ENCODE peak calls at places on chromosomes 2 and 18, in five cellular contexts. One of them, this sample, is unnamed.

GRCh38 chr2:168216351-168217005 is 30.9 kb downstream of the STK39 start:
- DNase-seq in CD8-positive, alpha-beta T cell: no peak
- DNase-seq in CD8-positive, alpha-beta memory T cell: no peak
- DNase-seq in bronchial epithelial cell: no peak
- DNase-seq in activated T-helper 1 cell treated with anti-CD3 and anti-CD28 coated beads, Interleukin-12 subunit alpha, Interleukin-12 subunit beta, Interleukin-2, Interleukin-4 antibody, amounts not matched to agents 30 ng/mL and 10 ng/mL and 1 ng/mL, durations not matched to agents 14 hours and 24 hours and 36 hours: no peak
- DNase-seq in this sample: peak; percentile 91

GRCh38 chr18:76446321-76446720 is 48.7 kb downstream of the ZNF516 start:
- DNase-seq in CD8-positive, alpha-beta T cell: no peak
- DNase-seq in CD8-positive, alpha-beta memory T cell: no peak
- DNase-seq in bronchial epithelial cell: no peak
- DNase-seq in activated T-helper 1 cell treated with anti-CD3 and anti-CD28 coated beads, Interleukin-12 subunit alpha, Interleukin-12 subunit beta, Interleukin-2, Interleukin-4 antibody, amounts not matched to agents 30 ng/mL and 10 ng/mL and 1 ng/mL, durations not matched to agents 14 hours and 24 hours and 36 hours: no peak
- DNase-seq in this sample: no peak

GRCh38 chr2:192286093-192286701 is 91.5 kb upstream of the TMEFF2 start:
- DNase-seq in bronchial epithelial cell: peak; percentile 50
- DNase-seq in activated T-helper 1 cell treated with anti-CD3 and anti-CD28 coated beads, Interleukin-12 subunit alpha, Interleukin-12 subunit beta, Interleukin-2, Interleukin-4 antibody, amounts not matched to agents 30 ng/mL and 10 ng/mL and 1 ng/mL, durations not matched to agents 14 hours and 24 hours and 36 hours: no peak
- DNase-seq in CD8-positive, alpha-beta memory T cell: no peak
- DNase-seq in CD8-positive, alpha-beta T cell: no peak
- DNase-seq in this sample: no peak

GRCh38 chr18:79511271-79511670 is 115.5 kb downstream of the NFATC1 start:
- DNase-seq in activated T-helper 1 cell treated with anti-CD3 and anti-CD28 coated beads, Interleukin-12 subunit alpha, Interleukin-12 subunit beta, Interleukin-2, Interleukin-4 antibody, amounts not matched to agents 30 ng/mL and 10 ng/mL and 1 ng/mL, durations not matched to agents 14 hours and 24 hours and 36 hours: no peak
- DNase-seq in CD8-positive, alpha-beta memory T cell: no peak
- DNase-seq in CD8-positive, alpha-beta T cell: no peak
- DNase-seq in bronchial epithelial cell: no peak
- DNase-seq in this sample: no peak

GRCh38 chr18:27277554-27277953 is 92.4 kb upstream of the CHST9 start:
- DNase-seq in CD8-positive, alpha-beta memory T cell: no peak
- DNase-seq in CD8-positive, alpha-beta T cell: no peak
- DNase-seq in activated T-helper 1 cell treated with anti-CD3 and anti-CD28 coated beads, Interleukin-12 subunit alpha, Interleukin-12 subunit beta, Interleukin-2, Interleukin-4 antibody, amounts not matched to agents 30 ng/mL and 10 ng/mL and 1 ng/mL, durations not matched to agents 14 hours and 24 hours and 36 hours: no peak
- DNase-seq in bronchial epithelial cell: no peak
- DNase-seq in this sample: no peak

GRCh38 chr2:161486111-161486510 is 70.0 kb downstream of the TBR1 start:
- DNase-seq in CD8-positive, alpha-beta memory T cell: no peak
- DNase-seq in bronchial epithelial cell: no peak
- DNase-seq in CD8-positive, alpha-beta T cell: no peak
- DNase-seq in activated T-helper 1 cell treated with anti-CD3 and anti-CD28 coated beads, Interleukin-12 subunit alpha, Interleukin-12 subunit beta, Interleukin-2, Interleukin-4 antibody, amounts not matched to agents 30 ng/mL and 10 ng/mL and 1 ng/mL, durations not matched to agents 14 hours and 24 hours and 36 hours: no peak
- DNase-seq in this sample: no peak

GRCh38 chr2:236593956-236594355 is 24.3 kb downstream of the ACKR3 start:
- DNase-seq in activated T-helper 1 cell treated with anti-CD3 and anti-CD28 coated beads, Interleukin-12 subunit alpha, Interleukin-12 subunit beta, Interleukin-2, Interleukin-4 antibody, amounts not matched to agents 30 ng/mL and 10 ng/mL and 1 ng/mL, durations not matched to agents 14 hours and 24 hours and 36 hours: no peak
- DNase-seq in CD8-positive, alpha-beta T cell: no peak
- DNase-seq in CD8-positive, alpha-beta memory T cell: no peak
- DNase-seq in bronchial epithelial cell: no peak
- DNase-seq in this sample: no peak

GRCh38 chr2:107418713-107419112 is 408.0 kb upstream of the RGPD4 start:
- DNase-seq in activated T-helper 1 cell treated with anti-CD3 and anti-CD28 coated beads, Interleukin-12 subunit alpha, Interleukin-12 subunit beta, Interleukin-2, Interleukin-4 antibody, amounts not matched to agents 30 ng/mL and 10 ng/mL and 1 ng/mL, durations not matched to agents 14 hours and 24 hours and 36 hours: no peak
- DNase-seq in bronchial epithelial cell: no peak
- DNase-seq in CD8-positive, alpha-beta memory T cell: no peak
- DNase-seq in CD8-positive, alpha-beta T cell: no peak
- DNase-seq in this sample: no peak

GRCh38 chr2:109336296-109336695 is 207.3 kb downstream of the SH3RF3 start:
- DNase-seq in activated T-helper 1 cell treated with anti-CD3 and anti-CD28 coated beads, Interleukin-12 subunit alpha, Interleukin-12 subunit beta, Interleukin-2, Interleukin-4 antibody, amounts not matched to agents 30 ng/mL and 10 ng/mL and 1 ng/mL, durations not matched to agents 14 hours and 24 hours and 36 hours: no peak
- DNase-seq in bronchial epithelial cell: no peak
- DNase-seq in CD8-positive, alpha-beta memory T cell: no peak
- DNase-seq in CD8-positive, alpha-beta T cell: no peak
- DNase-seq in this sample: no peak

GRCh38 chr2:104891145-104891544 is 37.2 kb downstream of the POU3F3 start:
- DNase-seq in CD8-positive, alpha-beta T cell: no peak
- DNase-seq in activated T-helper 1 cell treated with anti-CD3 and anti-CD28 coated beads, Interleukin-12 subunit alpha, Interleukin-12 subunit beta, Interleukin-2, Interleukin-4 antibody, amounts not matched to agents 30 ng/mL and 10 ng/mL and 1 ng/mL, durations not matched to agents 14 hours and 24 hours and 36 hours: no peak
- DNase-seq in CD8-positive, alpha-beta memory T cell: no peak
- DNase-seq in bronchial epithelial cell: no peak
- DNase-seq in this sample: no peak

GRCh38 chr2:197515277-197515797 is 529 bp upstream of the MOB4 start:
- DNase-seq in bronchial epithelial cell: no peak
- DNase-seq in activated T-helper 1 cell treated with anti-CD3 and anti-CD28 coated beads, Interleukin-12 subunit alpha, Interleukin-12 subunit beta, Interleukin-2, Interleukin-4 antibody, amounts not matched to agents 30 ng/mL and 10 ng/mL and 1 ng/mL, durations not matched to agents 14 hours and 24 hours and 36 hours: no peak
- DNase-seq in CD8-positive, alpha-beta memory T cell: peak; percentile 6
- DNase-seq in CD8-positive, alpha-beta T cell: no peak
- DNase-seq in this sample: no peak

GRCh38 chr2:38907743-38908562 is 18.3 kb downstream of the ARHGEF33 start:
- DNase-seq in CD8-positive, alpha-beta memory T cell: no peak
- DNase-seq in activated T-helper 1 cell treated with anti-CD3 and anti-CD28 coated beads, Interleukin-12 subunit alpha, Interleukin-12 subunit beta, Interleukin-2, Interleukin-4 antibody, amounts not matched to agents 30 ng/mL and 10 ng/mL and 1 ng/mL, durations not matched to agents 14 hours and 24 hours and 36 hours: no peak
- DNase-seq in CD8-positive, alpha-beta T cell: no peak
- DNase-seq in bronchial epithelial cell: peak; percentile 23
- DNase-seq in this sample: no peak

GRCh38 chr2:228613133-228613532 is 431.6 kb upstream of the SPHKAP start:
- DNase-seq in bronchial epithelial cell: peak; percentile 59
- DNase-seq in CD8-positive, alpha-beta memory T cell: no peak
- DNase-seq in activated T-helper 1 cell treated with anti-CD3 and anti-CD28 coated beads, Interleukin-12 subunit alpha, Interleukin-12 subunit beta, Interleukin-2, Interleukin-4 antibody, amounts not matched to agents 30 ng/mL and 10 ng/mL and 1 ng/mL, durations not matched to agents 14 hours and 24 hours and 36 hours: no peak
- DNase-seq in CD8-positive, alpha-beta T cell: no peak
- DNase-seq in this sample: no peak

GRCh38 chr2:46520108-46520507 is 40.7 kb downstream of the TMEM247 start:
- DNase-seq in bronchial epithelial cell: no peak
- DNase-seq in CD8-positive, alpha-beta memory T cell: no peak
- DNase-seq in CD8-positive, alpha-beta T cell: no peak
- DNase-seq in activated T-helper 1 cell treated with anti-CD3 and anti-CD28 coated beads, Interleukin-12 subunit alpha, Interleukin-12 subunit beta, Interleukin-2, Interleukin-4 antibody, amounts not matched to agents 30 ng/mL and 10 ng/mL and 1 ng/mL, durations not matched to agents 14 hours and 24 hours and 36 hours: no peak
- DNase-seq in this sample: no peak

GRCh38 chr2:37774976-37775907 is 103.8 kb upstream of the CDC42EP3 start:
- DNase-seq in CD8-positive, alpha-beta memory T cell: no peak
- DNase-seq in bronchial epithelial cell: peak; percentile 34
- DNase-seq in CD8-positive, alpha-beta T cell: no peak
- DNase-seq in activated T-helper 1 cell treated with anti-CD3 and anti-CD28 coated beads, Interleukin-12 subunit alpha, Interleukin-12 subunit beta, Interleukin-2, Interleukin-4 antibody, amounts not matched to agents 30 ng/mL and 10 ng/mL and 1 ng/mL, durations not matched to agents 14 hours and 24 hours and 36 hours: no peak
- DNase-seq in this sample: no peak

GRCh38 chr2:33409417-33409955 is 67.0 kb upstream of the RASGRP3 start:
- DNase-seq in CD8-positive, alpha-beta T cell: no peak
- DNase-seq in CD8-positive, alpha-beta memory T cell: no peak
- DNase-seq in activated T-helper 1 cell treated with anti-CD3 and anti-CD28 coated beads, Interleukin-12 subunit alpha, Interleukin-12 subunit beta, Interleukin-2, Interleukin-4 antibody, amounts not matched to agents 30 ng/mL and 10 ng/mL and 1 ng/mL, durations not matched to agents 14 hours and 24 hours and 36 hours: no peak
- DNase-seq in bronchial epithelial cell: peak; percentile 68
- DNase-seq in this sample: no peak

GRCh38 chr18:41992066-41992465 is 37.0 kb downstream of the PIK3C3 start:
- DNase-seq in CD8-positive, alpha-beta memory T cell: no peak
- DNase-seq in bronchial epithelial cell: no peak
- DNase-seq in activated T-helper 1 cell treated with anti-CD3 and anti-CD28 coated beads, Interleukin-12 subunit alpha, Interleukin-12 subunit beta, Interleukin-2, Interleukin-4 antibody, amounts not matched to agents 30 ng/mL and 10 ng/mL and 1 ng/mL, durations not matched to agents 14 hours and 24 hours and 36 hours: no peak
- DNase-seq in CD8-positive, alpha-beta T cell: no peak
- DNase-seq in this sample: no peak

GRCh38 chr2:172931256-172931894 is 144.3 kb upstream of the MAP3K20 start:
- DNase-seq in CD8-positive, alpha-beta memory T cell: no peak
- DNase-seq in CD8-positive, alpha-beta T cell: no peak
- DNase-seq in bronchial epithelial cell: peak; percentile 55
- DNase-seq in activated T-helper 1 cell treated with anti-CD3 and anti-CD28 coated beads, Interleukin-12 subunit alpha, Interleukin-12 subunit beta, Interleukin-2, Interleukin-4 antibody, amounts not matched to agents 30 ng/mL and 10 ng/mL and 1 ng/mL, durations not matched to agents 14 hours and 24 hours and 36 hours: no peak
- DNase-seq in this sample: no peak

GRCh38 chr18:58496937-58497336 is 132.0 kb downstream of the ALPK2 start:
- DNase-seq in bronchial epithelial cell: peak; percentile 20
- DNase-seq in CD8-positive, alpha-beta T cell: no peak
- DNase-seq in activated T-helper 1 cell treated with anti-CD3 and anti-CD28 coated beads, Interleukin-12 subunit alpha, Interleukin-12 subunit beta, Interleukin-2, Interleukin-4 antibody, amounts not matched to agents 30 ng/mL and 10 ng/mL and 1 ng/mL, durations not matched to agents 14 hours and 24 hours and 36 hours: no peak
- DNase-seq in CD8-positive, alpha-beta memory T cell: no peak
- DNase-seq in this sample: no peak

GRCh38 chr2:147662221-147662620 is 182.6 kb upstream of the ACVR2A start:
- DNase-seq in bronchial epithelial cell: no peak
- DNase-seq in activated T-helper 1 cell treated with anti-CD3 and anti-CD28 coated beads, Interleukin-12 subunit alpha, Interleukin-12 subunit beta, Interleukin-2, Interleukin-4 antibody, amounts not matched to agents 30 ng/mL and 10 ng/mL and 1 ng/mL, durations not matched to agents 14 hours and 24 hours and 36 hours: no peak
- DNase-seq in CD8-positive, alpha-beta T cell: no peak
- DNase-seq in CD8-positive, alpha-beta memory T cell: no peak
- DNase-seq in this sample: no peak

GRCh38 chr2:156702520-156702919 is 266.3 kb downstream of the GPD2 start:
- DNase-seq in CD8-positive, alpha-beta memory T cell: no peak
- DNase-seq in CD8-positive, alpha-beta T cell: no peak
- DNase-seq in bronchial epithelial cell: no peak
- DNase-seq in activated T-helper 1 cell treated with anti-CD3 and anti-CD28 coated beads, Interleukin-12 subunit alpha, Interleukin-12 subunit beta, Interleukin-2, Interleukin-4 antibody, amounts not matched to agents 30 ng/mL and 10 ng/mL and 1 ng/mL, durations not matched to agents 14 hours and 24 hours and 36 hours: no peak
- DNase-seq in this sample: no peak

GRCh38 chr18:48574667-48575300 is 36.0 kb downstream of the CTIF start:
- DNase-seq in CD8-positive, alpha-beta memory T cell: no peak
- DNase-seq in bronchial epithelial cell: no peak
- DNase-seq in CD8-positive, alpha-beta T cell: no peak
- DNase-seq in activated T-helper 1 cell treated with anti-CD3 and anti-CD28 coated beads, Interleukin-12 subunit alpha, Interleukin-12 subunit beta, Interleukin-2, Interleukin-4 antibody, amounts not matched to agents 30 ng/mL and 10 ng/mL and 1 ng/mL, durations not matched to agents 14 hours and 24 hours and 36 hours: no peak
- DNase-seq in this sample: no peak

GRCh38 chr18:57969824-57970223 is 74.2 kb upstream of the NEDD4L start:
- DNase-seq in bronchial epithelial cell: no peak
- DNase-seq in CD8-positive, alpha-beta T cell: no peak
- DNase-seq in activated T-helper 1 cell treated with anti-CD3 and anti-CD28 coated beads, Interleukin-12 subunit alpha, Interleukin-12 subunit beta, Interleukin-2, Interleukin-4 antibody, amounts not matched to agents 30 ng/mL and 10 ng/mL and 1 ng/mL, durations not matched to agents 14 hours and 24 hours and 36 hours: no peak
- DNase-seq in CD8-positive, alpha-beta memory T cell: no peak
- DNase-seq in this sample: no peak

GRCh38 chr2:147492471-147492870 is 352.4 kb upstream of the ACVR2A start:
- DNase-seq in bronchial epithelial cell: peak; percentile 80
- DNase-seq in CD8-positive, alpha-beta T cell: no peak
- DNase-seq in CD8-positive, alpha-beta memory T cell: no peak
- DNase-seq in activated T-helper 1 cell treated with anti-CD3 and anti-CD28 coated beads, Interleukin-12 subunit alpha, Interleukin-12 subunit beta, Interleukin-2, Interleukin-4 antibody, amounts not matched to agents 30 ng/mL and 10 ng/mL and 1 ng/mL, durations not matched to agents 14 hours and 24 hours and 36 hours: no peak
- DNase-seq in this sample: no peak

GRCh38 chr2:240229603-240230423 is 89.4 kb upstream of the OTOS start:
- DNase-seq in CD8-positive, alpha-beta T cell: no peak
- DNase-seq in bronchial epithelial cell: peak; percentile 47
- DNase-seq in CD8-positive, alpha-beta memory T cell: no peak
- DNase-seq in activated T-helper 1 cell treated with anti-CD3 and anti-CD28 coated beads, Interleukin-12 subunit alpha, Interleukin-12 subunit beta, Interleukin-2, Interleukin-4 antibody, amounts not matched to agents 30 ng/mL and 10 ng/mL and 1 ng/mL, durations not matched to agents 14 hours and 24 hours and 36 hours: no peak
- DNase-seq in this sample: no peak

GRCh38 chr2:12579018-12579417 is 137.7 kb upstream of the TRIB2 start:
- DNase-seq in CD8-positive, alpha-beta memory T cell: no peak
- DNase-seq in activated T-helper 1 cell treated with anti-CD3 and anti-CD28 coated beads, Interleukin-12 subunit alpha, Interleukin-12 subunit beta, Interleukin-2, Interleukin-4 antibody, amounts not matched to agents 30 ng/mL and 10 ng/mL and 1 ng/mL, durations not matched to agents 14 hours and 24 hours and 36 hours: no peak
- DNase-seq in bronchial epithelial cell: peak; percentile 31
- DNase-seq in CD8-positive, alpha-beta T cell: no peak
- DNase-seq in this sample: no peak

GRCh38 chr2:71223767-71224333 is 3.1 kb downstream of the PAIP2B start:
- DNase-seq in CD8-positive, alpha-beta memory T cell: no peak
- DNase-seq in CD8-positive, alpha-beta T cell: no peak
- DNase-seq in bronchial epithelial cell: peak; percentile 15
- DNase-seq in activated T-helper 1 cell treated with anti-CD3 and anti-CD28 coated beads, Interleukin-12 subunit alpha, Interleukin-12 subunit beta, Interleukin-2, Interleukin-4 antibody, amounts not matched to agents 30 ng/mL and 10 ng/mL and 1 ng/mL, durations not matched to agents 14 hours and 24 hours and 36 hours: no peak
- DNase-seq in this sample: peak; percentile 52

GRCh38 chr2:32355976-32356734 is 668 bp upstream of the BIRC6 start:
- DNase-seq in CD8-positive, alpha-beta memory T cell: no peak
- DNase-seq in bronchial epithelial cell: peak; percentile 36
- DNase-seq in activated T-helper 1 cell treated with anti-CD3 and anti-CD28 coated beads, Interleukin-12 subunit alpha, Interleukin-12 subunit beta, Interleukin-2, Interleukin-4 antibody, amounts not matched to agents 30 ng/mL and 10 ng/mL and 1 ng/mL, durations not matched to agents 14 hours and 24 hours and 36 hours: no peak
- DNase-seq in CD8-positive, alpha-beta T cell: no peak
- DNase-seq in this sample: no peak

GRCh38 chr2:219167997-219168396 is 1.8 kb downstream of the SLC23A3 start:
- DNase-seq in bronchial epithelial cell: no peak
- DNase-seq in activated T-helper 1 cell treated with anti-CD3 and anti-CD28 coated beads, Interleukin-12 subunit alpha, Interleukin-12 subunit beta, Interleukin-2, Interleukin-4 antibody, amounts not matched to agents 30 ng/mL and 10 ng/mL and 1 ng/mL, durations not matched to agents 14 hours and 24 hours and 36 hours: no peak
- DNase-seq in CD8-positive, alpha-beta T cell: no peak
- DNase-seq in CD8-positive, alpha-beta memory T cell: no peak
- DNase-seq in this sample: no peak

GRCh38 chr18:8696749-8697211 is 8.6 kb upstream of the MTCL1 start:
- DNase-seq in bronchial epithelial cell: peak; percentile 42
- DNase-seq in CD8-positive, alpha-beta T cell: peak; percentile 64
- DNase-seq in activated T-helper 1 cell treated with anti-CD3 and anti-CD28 coated beads, Interleukin-12 subunit alpha, Interleukin-12 subunit beta, Interleukin-2, Interleukin-4 antibody, amounts not matched to agents 30 ng/mL and 10 ng/mL and 1 ng/mL, durations not matched to agents 14 hours and 24 hours and 36 hours: peak; percentile 63
- DNase-seq in CD8-positive, alpha-beta memory T cell: peak; percentile 69
- DNase-seq in this sample: peak; percentile 83

GRCh38 chr2:238741277-238741676 is 106.6 kb upstream of the TWIST2 start:
- DNase-seq in CD8-positive, alpha-beta memory T cell: no peak
- DNase-seq in bronchial epithelial cell: no peak
- DNase-seq in CD8-positive, alpha-beta T cell: no peak
- DNase-seq in activated T-helper 1 cell treated with anti-CD3 and anti-CD28 coated beads, Interleukin-12 subunit alpha, Interleukin-12 subunit beta, Interleukin-2, Interleukin-4 antibody, amounts not matched to agents 30 ng/mL and 10 ng/mL and 1 ng/mL, durations not matched to agents 14 hours and 24 hours and 36 hours: no peak
- DNase-seq in this sample: no peak

GRCh38 chr2:166803314-166803986 is 84.8 kb upstream of the XIRP2 start:
- DNase-seq in CD8-positive, alpha-beta memory T cell: no peak
- DNase-seq in CD8-positive, alpha-beta T cell: no peak
- DNase-seq in bronchial epithelial cell: no peak
- DNase-seq in activated T-helper 1 cell treated with anti-CD3 and anti-CD28 coated beads, Interleukin-12 subunit alpha, Interleukin-12 subunit beta, Interleukin-2, Interleukin-4 antibody, amounts not matched to agents 30 ng/mL and 10 ng/mL and 1 ng/mL, durations not matched to agents 14 hours and 24 hours and 36 hours: no peak
- DNase-seq in this sample: no peak

GRCh38 chr18:67041334-67041733 is 437.4 kb upstream of the CDH19 start:
- DNase-seq in CD8-positive, alpha-beta memory T cell: no peak
- DNase-seq in bronchial epithelial cell: no peak
- DNase-seq in activated T-helper 1 cell treated with anti-CD3 and anti-CD28 coated beads, Interleukin-12 subunit alpha, Interleukin-12 subunit beta, Interleukin-2, Interleukin-4 antibody, amounts not matched to agents 30 ng/mL and 10 ng/mL and 1 ng/mL, durations not matched to agents 14 hours and 24 hours and 36 hours: no peak
- DNase-seq in CD8-positive, alpha-beta T cell: no peak
- DNase-seq in this sample: no peak

GRCh38 chr2:172968061-172968469 is 107.6 kb upstream of the MAP3K20 start:
- DNase-seq in activated T-helper 1 cell treated with anti-CD3 and anti-CD28 coated beads, Interleukin-12 subunit alpha, Interleukin-12 subunit beta, Interleukin-2, Interleukin-4 antibody, amounts not matched to agents 30 ng/mL and 10 ng/mL and 1 ng/mL, durations not matched to agents 14 hours and 24 hours and 36 hours: no peak
- DNase-seq in bronchial epithelial cell: no peak
- DNase-seq in CD8-positive, alpha-beta T cell: no peak
- DNase-seq in CD8-positive, alpha-beta memory T cell: no peak
- DNase-seq in this sample: peak; percentile 45

GRCh38 chr18:34709631-34710429 is at the start of gene DTNA:
- DNase-seq in CD8-positive, alpha-beta memory T cell: no peak
- DNase-seq in activated T-helper 1 cell treated with anti-CD3 and anti-CD28 coated beads, Interleukin-12 subunit alpha, Interleukin-12 subunit beta, Interleukin-2, Interleukin-4 antibody, amounts not matched to agents 30 ng/mL and 10 ng/mL and 1 ng/mL, durations not matched to agents 14 hours and 24 hours and 36 hours: no peak
- DNase-seq in bronchial epithelial cell: peak; percentile 91
- DNase-seq in CD8-positive, alpha-beta T cell: no peak
- DNase-seq in this sample: no peak

GRCh38 chr18:24446953-24447537 is 13.4 kb upstream of the HRH4 start:
- DNase-seq in activated T-helper 1 cell treated with anti-CD3 and anti-CD28 coated beads, Interleukin-12 subunit alpha, Interleukin-12 subunit beta, Interleukin-2, Interleukin-4 antibody, amounts not matched to agents 30 ng/mL and 10 ng/mL and 1 ng/mL, durations not matched to agents 14 hours and 24 hours and 36 hours: no peak
- DNase-seq in CD8-positive, alpha-beta T cell: no peak
- DNase-seq in bronchial epithelial cell: no peak
- DNase-seq in CD8-positive, alpha-beta memory T cell: no peak
- DNase-seq in this sample: no peak

GRCh38 chr2:138724765-138725459 is 55.3 kb downstream of the NXPH2 start:
- DNase-seq in CD8-positive, alpha-beta T cell: no peak
- DNase-seq in CD8-positive, alpha-beta memory T cell: no peak
- DNase-seq in activated T-helper 1 cell treated with anti-CD3 and anti-CD28 coated beads, Interleukin-12 subunit alpha, Interleukin-12 subunit beta, Interleukin-2, Interleukin-4 antibody, amounts not matched to agents 30 ng/mL and 10 ng/mL and 1 ng/mL, durations not matched to agents 14 hours and 24 hours and 36 hours: no peak
- DNase-seq in bronchial epithelial cell: no peak
- DNase-seq in this sample: no peak